ENCODE peak calls at places on chromosomes 16 and 17, in four cellular contexts. One of them, this sample, is unnamed.

GRCh38 chr16:60151987-60152386 is 1417.9 kb upstream of the GOT2 start:
- DNase-seq in NCI-H187 treated with DMSO at 0.1 percent for 48 hours: no peak
- DNase-seq in cardiac fibroblast: no peak
- DNase-seq in NCI-H524: no peak
- DNase-seq in this sample: no peak

GRCh38 chr16:79898703-79899102 is 298.2 kb upstream of the MAF start:
- DNase-seq in NCI-H524: no peak
- DNase-seq in cardiac fibroblast: no peak
- DNase-seq in NCI-H187 treated with DMSO at 0.1 percent for 48 hours: no peak
- DNase-seq in this sample: no peak

GRCh38 chr17:32345953-32346600 is 3.9 kb upstream of the ZNF207 start:
- DNase-seq in NCI-H524: no peak
- DNase-seq in cardiac fibroblast: no peak
- DNase-seq in NCI-H187 treated with DMSO at 0.1 percent for 48 hours: no peak
- DNase-seq in this sample: no peak

GRCh38 chr17:3888343-3889171 is 4.3 kb downstream of the CAMKK1 start:
- DNase-seq in NCI-H524: peak; percentile 80
- DNase-seq in cardiac fibroblast: peak; percentile 90
- DNase-seq in NCI-H187 treated with DMSO at 0.1 percent for 48 hours: no peak
- DNase-seq in this sample: peak; percentile 75

GRCh38 chr16:2692948-2693651 is 10.8 kb downstream of the KCTD5 start:
- DNase-seq in NCI-H524: no peak
- DNase-seq in cardiac fibroblast: no peak
- DNase-seq in NCI-H187 treated with DMSO at 0.1 percent for 48 hours: no peak
- DNase-seq in this sample: peak; percentile 64

GRCh38 chr16:3038256-3038655 is 1.5 kb upstream of the BICDL2 start:
- DNase-seq in NCI-H524: peak; percentile 65
- DNase-seq in cardiac fibroblast: no peak
- DNase-seq in NCI-H187 treated with DMSO at 0.1 percent for 48 hours: no peak
- DNase-seq in this sample: no peak

GRCh38 chr17:45270828-45271418 is 9.0 kb upstream of the SPATA32 start:
- DNase-seq in NCI-H187 treated with DMSO at 0.1 percent for 48 hours: no peak
- DNase-seq in NCI-H524: peak; percentile 45
- DNase-seq in cardiac fibroblast: no peak
- DNase-seq in this sample: peak; percentile 50

GRCh38 chr17:79473836-79474204 is 137.0 kb downstream of the RBFOX3 start:
- DNase-seq in cardiac fibroblast: no peak
- DNase-seq in NCI-H187 treated with DMSO at 0.1 percent for 48 hours: no peak
- DNase-seq in NCI-H524: no peak
- DNase-seq in this sample: no peak

GRCh38 chr16:30183961-30184429 is 593 bp downstream of the CORO1A start:
- DNase-seq in cardiac fibroblast: no peak
- DNase-seq in NCI-H187 treated with DMSO at 0.1 percent for 48 hours: no peak
- DNase-seq in NCI-H524: no peak
- DNase-seq in this sample: peak; percentile 16

This sample was measured in glutamatergic neuron.